ENCODE peak calls at places on chromosomes 2 and 18, in seven cellular contexts. F is NCI-H460, K is HuH-7.5, W is T-helper 17 cell, V is thyroid gland, U is AG20443, I is GM12891. S is an unnamed sample.

GRCh38 chr18:33870059-33870458 is 292.0 kb downstream of the ASXL3 start:
- DNase-seq in W (no peak), V (no peak), I (no peak), U (no peak), F (peak), K (no peak), S (no peak)

GRCh38 chr18:45464619-45465018 is 150.7 kb upstream of the SLC14A2 start:
- DNase-seq in K (no peak), I (no peak), U (no peak), V (no peak), W (no peak), F (no peak), S (no peak)

GRCh38 chr2:86788881-86789686 is 1.6 kb downstream of the CD8A start:
- DNase-seq in I (peak), W (no peak), K (no peak), V (no peak), F (no peak), U (peak), S (no peak)

GRCh38 chr2:112740522-112740921 is 19.7 kb downstream of the NT5DC4 start:
- DNase-seq in U (no peak), K (no peak), I (no peak), V (no peak), F (no peak), W (no peak), S (no peak)

GRCh38 chr2:74834806-74835755 is 1.2 kb downstream of the HK2 start:
- DNase-seq in V (peak), K (peak), I (peak), F (peak), U (peak), W (no peak), S (peak)

GRCh38 chr2:96869281-96869823 is 528 bp downstream of the SEMA4C start:
- DNase-seq in V (peak), F (no peak), W (no peak), I (no peak), U (peak), K (peak), S (peak)

GRCh38 chr2:159703491-159703890 is 8.8 kb upstream of the MARCHF7 start:
- DNase-seq in I (no peak), U (no peak), F (no peak), W (no peak), V (no peak), K (no peak), S (no peak)

GRCh38 chr2:241546771-241547498 is 11.6 kb upstream of the BOK start:
- DNase-seq in U (peak), W (no peak), K (peak), I (no peak), F (no peak), V (no peak), S (peak)

GRCh38 chr2:16664052-16664731 is 1.4 kb downstream of the CYRIA start:
- DNase-seq in W (no peak), F (no peak), U (no peak), I (no peak), K (no peak), V (peak), S (peak)

GRCh38 chr2:43222472-43223146 is 3.8 kb downstream of the ZFP36L2 start:
- DNase-seq in V (no peak), U (no peak), I (no peak), K (no peak), W (no peak), F (no peak), S (no peak)

GRCh38 chr2:72923833-72924352 is 6.6 kb downstream of the EMX1 start:
- DNase-seq in W (no peak), U (no peak), K (peak), I (peak), V (no peak), F (no peak), S (no peak)

GRCh38 chr18:32470136-32470712 is 458 bp downstream of the GAREM1 start:
- DNase-seq in U (no peak), V (peak), W (no peak), F (no peak), I (peak), K (no peak), S (peak)

GRCh38 chr2:119178811-119179601 is 20.5 kb upstream of the C1QL2 start:
- DNase-seq in U (peak), I (no peak), V (no peak), F (no peak), K (no peak), W (no peak), S (no peak)

GRCh38 chr2:122451697-122452096 is 696.2 kb downstream of the TSN start:
- DNase-seq in W (no peak), F (no peak), I (no peak), U (no peak), K (no peak), V (no peak), S (no peak)

GRCh38 chr2:54605836-54606235 is 117.6 kb upstream of the EML6 start:
- DNase-seq in F (no peak), I (no peak), W (no peak), K (no peak), U (no peak), V (no peak), S (no peak)

GRCh38 chr2:10150436-10150835 is 27.9 kb downstream of the RRM2 start:
- DNase-seq in V (no peak), U (no peak), K (no peak), I (no peak), W (no peak), F (no peak), S (no peak)

GRCh38 chr18:49878567-49878966 is 65.2 kb upstream of the ACAA2 start:
- DNase-seq in K (no peak), F (no peak), W (no peak), I (no peak), U (no peak), V (no peak), S (no peak)

GRCh38 chr18:9182852-9183399 is 46.3 kb downstream of the ANKRD12 start:
- DNase-seq in I (no peak), V (no peak), F (no peak), W (no peak), U (no peak), K (no peak), S (no peak)

GRCh38 chr2:10764101-10764785 is 42.8 kb downstream of the ATP6V1C2 start:
- DNase-seq in V (no peak), F (no peak), W (no peak), U (no peak), I (no peak), K (no peak), S (no peak)

GRCh38 chr2:109437325-109438090 is 176.3 kb downstream of the SEPTIN10 start:
- DNase-seq in K (no peak), W (no peak), F (no peak), U (no peak), V (no peak), I (no peak), S (no peak)

GRCh38 chr18:25826823-25827617 is 263.4 kb downstream of the SS18 start:
- DNase-seq in U (no peak), F (no peak), V (no peak), K (no peak), I (no peak), W (no peak), S (no peak)

GRCh38 chr2:221876016-221876415 is 303.9 kb upstream of the EPHA4 start:
- DNase-seq in I (no peak), W (no peak), V (no peak), K (no peak), U (no peak), F (no peak), S (no peak)

GRCh38 chr18:774811-775210 is 37.2 kb downstream of the YES1 start:
- DNase-seq in U (no peak), W (no peak), K (peak), F (no peak), I (no peak), V (no peak), S (no peak)

GRCh38 chr2:241432824-241433448 is 75.4 kb downstream of the STK25 start:
- DNase-seq in W (no peak), F (no peak), K (no peak), I (no peak), U (no peak), V (no peak), S (no peak)

GRCh38 chr2:144137705-144138428 is 382.1 kb downstream of the ZEB2 start:
- DNase-seq in U (peak), F (no peak), I (no peak), W (no peak), V (no peak), K (no peak), S (peak)

GRCh38 chr2:26246818-26247217 is 2.1 kb downstream of the HADHB start:
- DNase-seq in K (no peak), V (no peak), F (no peak), W (no peak), I (no peak), U (peak), S (no peak)

GRCh38 chr18:6406075-6406909 is 8.4 kb downstream of the L3MBTL4 start:
- DNase-seq in I (no peak), U (peak), V (no peak), F (no peak), K (no peak), W (no peak), S (no peak)

GRCh38 chr2:101463885-101464653 is 10.8 kb downstream of the RFX8 start:
- DNase-seq in F (peak), V (no peak), I (no peak), U (peak), K (no peak), W (no peak), S (peak)

GRCh38 chr2:234496442-234496834 is 443 bp downstream of the ARL4C start:
- DNase-seq in U (no peak), W (peak), K (peak), V (peak), I (no peak), F (no peak), S (peak)

GRCh38 chr2:206086683-206087350 is 843 bp upstream of the INO80D start:
- DNase-seq in W (no peak), I (no peak), F (no peak), V (no peak), U (no peak), K (peak), S (no peak)

GRCh38 chr2:27765621-27766286 is 5.8 kb upstream of the MRPL33 start:
- DNase-seq in K (no peak), V (peak), W (peak), F (no peak), I (no peak), U (peak), S (peak)

GRCh38 chr2:224421065-224421464 is 19.2 kb upstream of the FAM124B start:
- DNase-seq in V (no peak), I (no peak), K (no peak), W (no peak), U (no peak), F (no peak), S (no peak)

GRCh38 chr2:159925975-159926374 is 128.0 kb upstream of the CD302 start:
- DNase-seq in K (no peak), I (no peak), W (no peak), U (no peak), F (no peak), V (peak), S (no peak)

GRCh38 chr18:35778850-35779634 is 193.4 kb upstream of the RMP24 start:
- DNase-seq in I (no peak), F (no peak), V (no peak), K (no peak), W (no peak), U (peak), S (no peak)

GRCh38 chr2:12717191-12717987 is 653 bp downstream of the TRIB2 start:
- DNase-seq in U (peak), W (peak), F (peak), V (peak), K (peak), I (peak), S (no peak)

GRCh38 chr2:176291768-176292393 is 22.6 kb downstream of the MTX2 start:
- DNase-seq in F (no peak), U (no peak), K (no peak), I (no peak), W (no peak), V (peak), S (no peak)

GRCh38 chr18:54957295-54957694 is 2.0 kb downstream of the CCDC68 start:
- DNase-seq in U (no peak), K (no peak), V (no peak), I (no peak), F (no peak), W (no peak), S (no peak)